ENCODE peak calls at places on chromosomes 3 and 15, in eight cellular contexts. J, P, A, O, W, C, H and R are unnamed samples.

GRCh38 chr3:154783053-154784037 is 296.8 kb upstream of the MME start:
- DNase-seq in C (peak), P (no peak), W (no peak), A (no peak), O (no peak), H (peak), J (no peak), R (no peak)

GRCh38 chr3:38354588-38355344 is 8.2 kb downstream of the XYLB start:
- DNase-seq in J (no peak), P (no peak), W (no peak), O (no peak), A (no peak), C (no peak), H (no peak), R (peak)

GRCh38 chr3:95227092-95227491 is 1164.2 kb downstream of the NSUN3 start:
- DNase-seq in W (no peak), J (no peak), O (no peak), A (no peak), C (no peak), P (no peak), H (no peak), R (no peak)

GRCh38 chr3:9111349-9112265 is 137.8 kb downstream of the SRGAP3 start:
- DNase-seq in W (no peak), A (no peak), H (peak), C (no peak), O (no peak), P (peak), J (no peak), R (peak)

GRCh38 chr3:139121513-139122220 is 77.0 kb upstream of the PRR23C start:
- DNase-seq in C (peak), A (no peak), J (no peak), O (peak), P (no peak), W (no peak), H (no peak), R (peak)

GRCh38 chr15:76206325-76206976 is 104.8 kb downstream of the ETFA start:
- DNase-seq in A (peak), H (peak), W (peak), P (peak), C (peak), J (no peak), O (peak), R (peak)

GRCh38 chr15:101028772-101029438 is 109.7 kb downstream of the LRRK1 start:
- DNase-seq in W (no peak), J (no peak), O (no peak), C (no peak), A (no peak), H (peak), P (no peak), R (peak)

GRCh38 chr15:60315878-60316277 is 81.9 kb downstream of the ANXA2 start:
- DNase-seq in P (no peak), H (no peak), O (no peak), J (no peak), W (no peak), C (no peak), A (no peak), R (no peak)

GRCh38 chr15:101039461-101039860 is 120.3 kb downstream of the LRRK1 start:
- DNase-seq in A (no peak), J (no peak), W (no peak), P (no peak), H (no peak), O (no peak), C (no peak), R (no peak)

GRCh38 chr15:78979456-78980320 is 34.8 kb upstream of the CTSH start:
- DNase-seq in H (peak), W (peak), P (no peak), O (peak), J (no peak), A (peak), C (peak), R (peak)

GRCh38 chr15:100880139-100880896 is 687 bp downstream of the ALDH1A3 start:
- DNase-seq in C (no peak), H (no peak), O (no peak), J (no peak), A (no peak), P (no peak), W (no peak), R (no peak)

GRCh38 chr15:76337047-76337738 is 620 bp downstream of the ISL2 start:
- DNase-seq in H (no peak), J (no peak), A (no peak), C (no peak), P (no peak), O (peak), W (no peak), R (no peak)

GRCh38 chr15:80801891-80802680 is 22.9 kb downstream of the CEMIP start:
- DNase-seq in C (no peak), P (no peak), A (peak), O (no peak), J (no peak), W (no peak), H (no peak), R (no peak)

GRCh38 chr3:59267021-59267420 is 217.2 kb upstream of the CFAP20DC start:
- DNase-seq in C (no peak), W (no peak), A (no peak), J (no peak), O (no peak), H (no peak), P (no peak), R (no peak)

GRCh38 chr15:93152264-93152884 is 63.4 kb upstream of the RGMA start:
- DNase-seq in H (no peak), P (no peak), J (no peak), A (no peak), O (no peak), C (no peak), W (no peak), R (no peak)

DNA sequence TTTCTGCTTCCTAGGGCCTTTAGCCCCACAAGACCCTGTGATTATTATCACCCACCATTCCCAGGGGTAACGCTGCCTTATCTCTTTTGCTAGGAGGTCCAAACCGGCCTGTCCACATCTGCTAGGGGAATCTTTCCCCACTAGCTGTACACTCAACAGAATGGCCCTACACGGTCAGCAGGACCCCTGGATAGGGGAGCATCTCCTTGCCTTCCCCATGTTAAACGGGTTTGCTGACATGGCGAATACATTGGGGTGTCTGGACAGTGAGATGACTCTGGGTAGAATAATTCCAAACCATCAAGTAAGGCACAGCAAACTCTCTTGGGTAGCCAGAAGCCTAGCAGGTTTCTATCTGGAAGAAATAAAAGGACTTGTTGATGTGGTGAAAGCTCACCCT is 702 bp downstream of the TRAIP start:
- DNase-seq in A (no peak), C (no peak), J (no peak), H (no peak), O (no peak), P (no peak), W (no peak), R (no peak)
- TF ChIP-seq POLR2A in A (no peak), C (no peak), J (no peak), H (no peak), O (no peak), P (no peak), W (no peak), R (no peak)

GRCh38 chr3:195595778-195596531 is 12.2 kb upstream of the APOD start:
- DNase-seq in A (no peak), C (no peak), W (no peak), P (peak), J (no peak), H (no peak), O (no peak), R (no peak)
- H3K27ac ChIP-seq in A (peak), C (peak), W (peak), P (peak), J (no peak), H (no peak), O (no peak), R (no peak)

DNA sequence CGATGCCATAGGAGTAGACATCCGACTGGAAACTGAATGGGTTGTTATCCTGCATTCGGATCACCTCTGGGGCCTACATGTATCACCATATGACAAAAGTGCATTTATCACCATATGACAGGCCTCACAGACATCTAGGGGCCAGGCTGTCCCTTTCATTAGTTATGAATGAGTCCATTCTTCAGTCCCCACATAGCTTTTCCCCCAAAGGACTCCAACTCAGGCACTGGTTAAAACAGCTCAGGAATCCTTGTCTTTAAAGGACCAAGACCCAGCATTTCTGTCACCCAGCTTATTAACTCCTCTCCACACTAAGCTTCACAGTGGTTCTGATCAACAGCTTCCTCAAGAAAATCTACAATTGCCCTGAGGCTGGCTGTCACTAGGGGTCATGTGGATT is 28.3 kb downstream of the MKRN2 start:
- DNase-seq in A (no peak), O (no peak), P (no peak), W (no peak), H (no peak), C (no peak), J (no peak), R (no peak)
- TF ChIP-seq POLR2A in A (no peak), O (no peak), P (no peak), W (no peak), H (no peak), C (no peak), J (no peak), R (no peak)

GRCh38 chr15:98002419-98002818 is 41.9 kb downstream of the ARRDC4 start:
- DNase-seq in W (no peak), C (no peak), O (no peak), P (no peak), A (no peak), H (no peak), J (no peak), R (no peak)
- H3K27ac ChIP-seq in W (no peak), C (no peak), O (no peak), P (no peak), A (peak), H (no peak), J (no peak), R (no peak)

GRCh38 chr3:150296123-150296750 is 111.9 kb upstream of the TSC22D2 start:
- DNase-seq in W (no peak), P (no peak), H (no peak), J (no peak), A (no peak), O (no peak), C (no peak), R (no peak)
- TF ChIP-seq POLR2A in W (no peak), P (no peak), H (no peak), J (no peak), A (no peak), O (no peak), C (no peak), R (no peak)

GRCh38 chr15:91412529-91412928 is 312.5 kb downstream of the SV2B start:
- DNase-seq in A (no peak), P (no peak), W (no peak), O (no peak), J (no peak), H (no peak), C (no peak), R (no peak)

GRCh38 chr15:91409430-91409829 is 309.4 kb downstream of the SV2B start:
- DNase-seq in O (no peak), A (no peak), W (no peak), H (no peak), C (no peak), J (no peak), P (no peak), R (no peak)

GRCh38 chr15:91407237-91407889 is 307.3 kb downstream of the SV2B start:
- DNase-seq in C (no peak), H (no peak), A (peak), O (peak), J (no peak), W (no peak), P (no peak), R (peak)

GRCh38 chr15:91411570-91411969 is 311.5 kb downstream of the SV2B start:
- DNase-seq in P (no peak), C (no peak), J (no peak), W (no peak), H (no peak), O (no peak), A (no peak), R (no peak)

GRCh38 chr15:91408476-91409076 is 308.5 kb downstream of the SV2B start:
- DNase-seq in W (no peak), O (no peak), H (no peak), J (no peak), P (no peak), C (no peak), A (peak), R (peak)
- H3K27ac ChIP-seq in W (peak), O (no peak), H (no peak), J (no peak), P (no peak), C (no peak), A (no peak), R (no peak)

GRCh38 chr15:73983773-73984172 is 8.3 kb downstream of the STOML1 start:
- DNase-seq in C (no peak), O (no peak), W (no peak), A (peak), H (no peak), J (no peak), P (no peak), R (peak)

GRCh38 chr15:73981761-73982222 is 10.3 kb downstream of the STOML1 start:
- DNase-seq in O (no peak), P (no peak), W (no peak), J (no peak), A (no peak), H (no peak), C (no peak), R (no peak)

GRCh38 chr15:73984208-73984979 is 7.7 kb downstream of the STOML1 start:
- DNase-seq in A (peak), J (no peak), O (no peak), H (no peak), W (no peak), C (no peak), P (no peak), R (no peak)

GRCh38 chr15:73983211-73983727 is 8.8 kb downstream of the STOML1 start:
- DNase-seq in W (peak), P (no peak), O (no peak), C (no peak), A (peak), H (no peak), J (no peak), R (peak)

GRCh38 chr15:73982251-73982962 is 9.7 kb downstream of the STOML1 start:
- DNase-seq in C (peak), O (no peak), P (peak), W (no peak), H (peak), J (no peak), A (peak), R (peak)
- TF ChIP-seq POLR2A in C (no peak), O (no peak), P (peak), W (no peak), H (no peak), J (no peak), A (no peak), R (no peak)

DNA sequence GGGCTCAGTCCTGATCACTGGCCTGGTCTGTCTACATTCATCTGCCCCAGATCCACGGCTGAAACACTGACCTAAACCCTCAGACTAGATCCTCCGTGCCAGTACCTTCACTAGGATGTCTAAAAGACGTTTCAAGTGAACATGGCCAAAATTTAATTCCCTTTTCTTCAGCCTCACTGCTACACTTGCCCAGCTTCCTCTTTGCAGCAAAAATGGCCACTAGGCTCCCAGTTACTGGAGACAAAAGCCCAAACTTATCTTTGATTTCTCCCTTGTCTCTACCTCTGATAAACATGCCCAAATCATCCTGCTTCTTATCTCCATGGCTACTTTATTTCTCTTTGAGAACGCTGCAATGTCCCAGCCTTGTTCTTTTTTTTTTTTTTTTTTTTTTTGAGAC is 1.6 kb downstream of the RASSF1 start:
- DNase-seq in C (no peak), A (no peak), W (no peak), J (no peak), P (no peak), H (no peak), O (no peak), R (no peak)
- H3K27ac ChIP-seq in C (peak), A (peak), W (peak), J (peak), P (peak), H (peak), O (no peak), R (peak)

GRCh38 chr3:13480340-13481318 is 523 bp downstream of the HDAC11 start:
- DNase-seq in C (no peak), J (no peak), A (no peak), W (peak), O (no peak), H (peak), P (no peak), R (peak)

GRCh38 chr3:13482106-13482690 is 2.1 kb downstream of the HDAC11 start:
- DNase-seq in H (no peak), J (no peak), A (no peak), W (no peak), O (no peak), P (no peak), C (no peak), R (no peak)

GRCh38 chr3:13479332-13479581 is 849 bp upstream of the HDAC11 start:
- DNase-seq in C (no peak), W (no peak), O (no peak), J (no peak), H (peak), P (no peak), A (peak), R (no peak)

GRCh38 chr3:13477946-13478345 is 2.2 kb upstream of the HDAC11 start:
- DNase-seq in J (no peak), W (no peak), A (no peak), O (no peak), P (no peak), C (no peak), H (no peak), R (no peak)

GRCh38 chr3:13479582-13480339 is at the start of gene HDAC11:
- DNase-seq in W (peak), O (peak), P (peak), C (peak), A (peak), H (peak), J (peak), R (peak)
- TF ChIP-seq POLR2A in W (peak), O (peak), P (peak), C (peak), A (peak), H (peak), J (peak), R (peak)

DNA sequence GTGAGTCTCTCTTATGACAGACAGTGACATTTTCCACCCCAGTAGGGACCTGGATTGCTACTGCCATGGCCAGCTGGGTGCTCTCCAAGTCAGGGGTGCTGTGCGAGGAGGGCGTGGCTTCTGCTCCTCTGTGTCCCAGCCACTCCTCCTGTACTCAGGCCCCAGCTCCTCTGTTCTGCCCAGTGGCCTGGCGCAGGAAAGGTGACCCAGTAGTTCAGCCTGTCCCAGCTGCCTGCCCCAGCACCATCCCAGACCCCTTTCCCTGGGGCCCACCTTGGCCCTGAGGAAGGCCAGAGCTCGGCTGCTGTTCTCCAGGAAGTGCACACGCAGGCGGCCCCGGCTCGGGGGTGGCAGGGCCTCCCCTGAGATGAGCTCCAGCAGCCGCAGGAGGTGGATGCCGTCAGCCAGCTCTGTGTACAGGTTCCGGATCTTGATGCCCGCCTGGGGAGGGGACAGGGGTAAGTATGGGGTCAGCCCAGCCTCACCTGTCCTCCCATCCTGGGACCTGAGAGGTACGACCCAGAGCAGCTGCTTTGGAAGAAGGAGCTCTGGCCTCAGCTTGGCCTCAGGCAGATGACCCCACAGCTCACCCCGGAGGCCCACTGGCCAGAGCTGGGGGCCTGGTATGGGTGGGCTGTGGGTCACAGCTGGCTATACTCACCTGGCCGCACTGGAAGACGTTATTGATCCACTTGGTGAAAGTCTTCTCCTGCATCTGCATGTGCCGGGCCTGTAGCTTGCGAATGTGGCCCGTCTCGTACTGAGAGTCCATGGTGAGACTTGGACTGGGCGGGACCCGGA is 1.0 kb downstream of the SPTBN5 start:
- DNase-seq in W (peak), J (no peak), A (peak), H (peak), C (no peak), P (peak), O (no peak), R (peak)
- H3K27ac ChIP-seq in W (peak), J (no peak), A (peak), H (no peak), C (peak), P (peak), O (no peak), R (no peak)